ENCODE peak calls at places on chromosomes 16 and 17, in four cellular contexts. One of them, this sample, is unnamed. For H3K4me1, the result is how much of the 10 kb centered on the place peaks cover.

GRCh38 chr16:53913920-53914319 is 210.0 kb downstream of the FTO start:
- DNase-seq in fibroblast of lung: no peak
- DNase-seq in breast epithelium: no peak
- DNase-seq in HCT116: no peak
- DNase-seq in this sample: no peak

GRCh38 chr16:16144416-16144815 is 78.9 kb downstream of the ABCC6 start:
- DNase-seq in fibroblast of lung: no peak
- DNase-seq in breast epithelium: no peak
- DNase-seq in HCT116: no peak
- DNase-seq in this sample: no peak

GRCh38 chr17:57667461-57667923 is 77.6 kb downstream of the CCDC182 start:
- DNase-seq in fibroblast of lung: no peak
- DNase-seq in breast epithelium: peak
- DNase-seq in HCT116: no peak
- DNase-seq in this sample: peak

GRCh38 chr17:62150471-62150870 is 85.4 kb upstream of the MED13 start:
- DNase-seq in fibroblast of lung: no peak
- DNase-seq in breast epithelium: no peak
- DNase-seq in HCT116: no peak
- DNase-seq in this sample: no peak

GRCh38 chr17:15463363-15463762 is 4.1 kb downstream of the CDRT4 start:
- DNase-seq in fibroblast of lung: peak
- DNase-seq in breast epithelium: no peak
- DNase-seq in HCT116: no peak
- DNase-seq in this sample: peak

GRCh38 chr17:30336369-30337171 is 2.7 kb upstream of the TMIGD1 start:
- DNase-seq in fibroblast of lung: peak
- DNase-seq in breast epithelium: no peak
- DNase-seq in HCT116: peak
- DNase-seq in this sample: no peak

GRCh38 chr16:81548901-81549546 is 104.4 kb downstream of the CMIP start:
- DNase-seq in fibroblast of lung: no peak
- DNase-seq in breast epithelium: no peak
- DNase-seq in HCT116: no peak
- DNase-seq in this sample: no peak

GRCh38 chr17:29146369-29146972 is 33.7 kb downstream of the MYO18A start:
- DNase-seq in fibroblast of lung: no peak
- DNase-seq in breast epithelium: no peak
- DNase-seq in HCT116: no peak
- DNase-seq in this sample: no peak

GRCh38 chr16:18803569-18804462 is 2.5 kb upstream of the ARL6IP1 start:
- DNase-seq in fibroblast of lung: no peak
- DNase-seq in breast epithelium: no peak
- DNase-seq in HCT116: no peak
- DNase-seq in this sample: no peak

GRCh38 chr16:46688101-46688656 is 799 bp downstream of the VPS35 start:
- DNase-seq in fibroblast of lung: no peak
- DNase-seq in breast epithelium: no peak
- DNase-seq in HCT116: no peak
- DNase-seq in this sample: peak
- TF ChIP-seq CTCF in fibroblast of lung: no peak
- TF ChIP-seq CTCF in breast epithelium: peak
- TF ChIP-seq CTCF in HCT116: no peak
- TF ChIP-seq CTCF in this sample: no peak

DNA sequence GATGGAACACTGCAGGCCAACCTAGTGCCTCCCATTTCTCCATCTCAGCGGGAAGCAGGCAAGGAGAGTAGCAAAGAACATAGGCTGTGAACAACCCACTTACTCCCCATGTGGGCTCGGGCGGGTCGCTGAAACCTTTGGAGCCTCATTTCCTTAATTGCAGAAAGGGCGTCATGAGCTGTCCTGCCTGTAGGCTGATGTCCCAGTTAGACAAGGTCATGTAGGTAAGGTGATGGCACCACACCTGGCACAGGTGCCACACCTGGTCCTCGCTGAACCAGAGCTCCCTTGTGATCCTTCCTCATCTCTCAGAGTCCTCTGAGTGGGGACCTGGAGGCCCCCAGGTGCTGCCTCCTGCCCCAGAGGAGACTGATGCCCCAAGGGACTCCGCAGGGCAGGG is 22.9 kb downstream of the ABCC3 start:
- DNase-seq in fibroblast of lung: no peak
- DNase-seq in breast epithelium: no peak
- DNase-seq in HCT116: no peak
- DNase-seq in this sample: no peak
- H3K4me1 ChIP-seq in fibroblast of lung: under half
- H3K4me1 ChIP-seq in breast epithelium: under half
- H3K4me1 ChIP-seq in HCT116: under half
- H3K4me1 ChIP-seq in this sample: under half

DNA sequence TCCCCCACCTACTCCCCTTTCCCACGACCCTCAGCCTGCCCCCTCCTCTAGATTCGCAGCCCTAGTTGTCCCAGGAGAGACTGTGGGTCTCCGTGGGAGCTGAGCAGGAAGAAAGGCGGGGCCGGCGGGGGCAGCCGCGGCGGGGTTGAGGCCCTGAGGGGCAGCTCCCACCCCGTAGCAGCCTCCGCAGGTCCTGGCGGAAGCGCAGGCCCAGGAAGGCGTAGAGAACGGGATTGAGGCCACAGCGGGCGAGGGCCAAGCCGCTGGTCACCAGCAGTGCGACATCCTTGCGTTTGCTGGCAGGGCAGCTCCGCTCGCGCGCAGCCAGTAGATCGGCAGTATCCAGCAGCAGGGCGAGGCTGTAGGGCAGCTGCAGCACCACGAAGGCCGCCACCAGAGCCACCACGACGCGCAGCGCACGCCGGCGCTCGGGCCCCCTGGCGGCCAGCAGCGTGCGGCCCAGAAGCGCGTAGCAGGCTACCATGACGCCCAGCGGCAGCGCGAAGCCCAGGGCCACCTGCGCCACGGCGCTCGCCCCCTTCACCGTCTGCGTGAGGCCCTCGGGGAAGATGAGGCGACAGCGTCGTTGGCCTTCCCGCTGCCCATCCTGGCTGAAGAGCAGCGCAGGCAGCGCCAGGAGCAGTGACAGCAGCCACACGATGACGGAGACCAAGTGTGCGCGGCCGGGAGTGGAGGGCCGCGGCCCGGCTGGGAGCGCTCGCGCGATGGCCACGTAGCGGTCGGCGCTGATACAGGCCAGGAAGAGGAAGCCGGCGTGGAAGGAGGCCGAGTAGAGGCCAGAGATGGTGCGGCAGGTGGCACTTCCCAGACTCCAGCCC is 1.9 kb downstream of the CCR10 start:
- DNase-seq in fibroblast of lung: peak
- DNase-seq in breast epithelium: peak
- DNase-seq in HCT116: no peak
- DNase-seq in this sample: no peak
- H3K4me3 ChIP-seq in fibroblast of lung: peak
- H3K4me3 ChIP-seq in breast epithelium: peak
- H3K4me3 ChIP-seq in HCT116: peak
- H3K4me3 ChIP-seq in this sample: peak

GRCh38 chr16:65697061-65697460 is 575.2 kb upstream of the CDH11 start:
- DNase-seq in fibroblast of lung: no peak
- DNase-seq in breast epithelium: no peak
- DNase-seq in HCT116: no peak
- DNase-seq in this sample: no peak
- TF ChIP-seq CTCF in fibroblast of lung: peak
- TF ChIP-seq CTCF in breast epithelium: no peak
- TF ChIP-seq CTCF in HCT116: no peak
- TF ChIP-seq CTCF in this sample: no peak

This sample was measured in ascending aorta.